ENCODE peak calls at places on chromosomes 4 and X, in four cellular contexts. One of them, this sample, is unnamed.

GRCh38 chr4:155676430-155676825 is 9.8 kb downstream of the GUCY1A1 start:
- DNase-seq in heart left ventricle: no peak
- DNase-seq in GM12878: no peak
- DNase-seq in sigmoid colon: no peak
- DNase-seq in this sample: no peak

GRCh38 chr4:93776386-93777080 is 52.0 kb upstream of the ATOH1 start:
- DNase-seq in sigmoid colon: no peak
- DNase-seq in heart left ventricle: no peak
- DNase-seq in GM12878: no peak
- DNase-seq in this sample: no peak

GRCh38 chr4:60134106-60134505 is 1066.0 kb upstream of the ADGRL3 start:
- DNase-seq in GM12878: no peak
- DNase-seq in heart left ventricle: no peak
- DNase-seq in sigmoid colon: no peak
- DNase-seq in this sample: no peak

GRCh38 chr4:185782523-185782922 is 29.5 kb downstream of the SORBS2 start:
- DNase-seq in GM12878: no peak
- DNase-seq in sigmoid colon: no peak
- DNase-seq in heart left ventricle: no peak
- DNase-seq in this sample: no peak

GRCh38 chr4:20305976-20306375 is 54.3 kb downstream of the SLIT2 start:
- DNase-seq in heart left ventricle: no peak
- DNase-seq in sigmoid colon: no peak
- DNase-seq in GM12878: no peak
- DNase-seq in this sample: no peak

GRCh38 chrX:1462596-1463251 is 10.0 kb upstream of the ASMTL start:
- DNase-seq in sigmoid colon: peak
- DNase-seq in GM12878: no peak
- DNase-seq in heart left ventricle: peak
- DNase-seq in this sample: peak

GRCh38 chr4:153166971-153167501 is 37.2 kb upstream of the TRIM2 start:
- DNase-seq in heart left ventricle: no peak
- DNase-seq in GM12878: no peak
- DNase-seq in sigmoid colon: peak
- DNase-seq in this sample: no peak

GRCh38 chr4:153022233-153022632 is 86.1 kb downstream of the FHDC1 start:
- DNase-seq in GM12878: no peak
- DNase-seq in heart left ventricle: no peak
- DNase-seq in sigmoid colon: no peak
- DNase-seq in this sample: no peak

GRCh38 chr4:1093391-1094335 is 19.7 kb downstream of the RNF212 start:
- DNase-seq in heart left ventricle: no peak
- DNase-seq in sigmoid colon: no peak
- DNase-seq in GM12878: no peak
- DNase-seq in this sample: no peak

GRCh38 chr4:2859514-2859913 is 15.9 kb downstream of the ADD1 start:
- DNase-seq in heart left ventricle: no peak
- DNase-seq in sigmoid colon: no peak
- DNase-seq in GM12878: no peak
- DNase-seq in this sample: no peak

GRCh38 chrX:104419211-104419610 is 146.8 kb upstream of the IL1RAPL2 start:
- DNase-seq in heart left ventricle: no peak
- DNase-seq in sigmoid colon: no peak
- DNase-seq in GM12878: no peak
- DNase-seq in this sample: no peak

GRCh38 chr4:166293551-166293950 is 420.5 kb downstream of the TLL1 start:
- DNase-seq in heart left ventricle: no peak
- DNase-seq in GM12878: no peak
- DNase-seq in sigmoid colon: no peak
- DNase-seq in this sample: no peak

GRCh38 chrX:150487369-150488094 is 80.9 kb upstream of the MTM1 start:
- DNase-seq in sigmoid colon: no peak
- DNase-seq in heart left ventricle: no peak
- DNase-seq in GM12878: no peak
- DNase-seq in this sample: no peak

GRCh38 chrX:18931972-18932371 is 51.9 kb downstream of the PHKA2 start:
- DNase-seq in sigmoid colon: no peak
- DNase-seq in GM12878: no peak
- DNase-seq in heart left ventricle: no peak
- DNase-seq in this sample: no peak

GRCh38 chrX:20313889-20314288 is 47.2 kb upstream of the RPS6KA3 start:
- DNase-seq in heart left ventricle: no peak
- DNase-seq in GM12878: no peak
- DNase-seq in sigmoid colon: no peak
- DNase-seq in this sample: no peak

GRCh38 chr4:80532674-80533333 is 197.3 kb downstream of the CFAP299 start:
- DNase-seq in heart left ventricle: no peak
- DNase-seq in GM12878: no peak
- DNase-seq in sigmoid colon: no peak
- DNase-seq in this sample: no peak

GRCh38 chr4:174266416-174266815 is 17.1 kb downstream of the FBXO8 start:
- DNase-seq in sigmoid colon: no peak
- DNase-seq in GM12878: no peak
- DNase-seq in heart left ventricle: no peak
- DNase-seq in this sample: no peak

GRCh38 chrX:110310000-110310790 is 7.7 kb downstream of the AMMECR1 start:
- DNase-seq in GM12878: no peak
- DNase-seq in sigmoid colon: no peak
- DNase-seq in heart left ventricle: no peak
- DNase-seq in this sample: no peak

GRCh38 chr4:138367942-138368341 is 125.8 kb upstream of the SLC7A11 start:
- DNase-seq in sigmoid colon: no peak
- DNase-seq in GM12878: no peak
- DNase-seq in heart left ventricle: no peak
- DNase-seq in this sample: no peak

GRCh38 chr4:189001283-189001970 is 862.2 kb downstream of the TRIML1 start:
- DNase-seq in sigmoid colon: no peak
- DNase-seq in heart left ventricle: no peak
- DNase-seq in GM12878: no peak
- DNase-seq in this sample: no peak

GRCh38 chrX:13658602-13659001 is 5.7 kb downstream of the TCEANC start:
- DNase-seq in sigmoid colon: no peak
- DNase-seq in heart left ventricle: no peak
- DNase-seq in GM12878: no peak
- DNase-seq in this sample: no peak

GRCh38 chrX:7190157-7190556 is 42.2 kb upstream of the PUDP start:
- DNase-seq in GM12878: no peak
- DNase-seq in sigmoid colon: no peak
- DNase-seq in heart left ventricle: no peak
- DNase-seq in this sample: no peak

GRCh38 chrX:13346646-13347045 is 26.8 kb upstream of the ATXN3L start:
- DNase-seq in heart left ventricle: no peak
- DNase-seq in sigmoid colon: no peak
- DNase-seq in GM12878: no peak
- DNase-seq in this sample: no peak

GRCh38 chrX:40513012-40513411 is 67.8 kb upstream of the ATP6AP2 start:
- DNase-seq in GM12878: no peak
- DNase-seq in heart left ventricle: no peak
- DNase-seq in sigmoid colon: no peak
- DNase-seq in this sample: no peak

GRCh38 chr4:69049860-69050259 is 46.4 kb upstream of the UGT2B7 start:
- DNase-seq in GM12878: no peak
- DNase-seq in sigmoid colon: no peak
- DNase-seq in heart left ventricle: no peak
- DNase-seq in this sample: no peak

GRCh38 chr4:109921384-109921808 is 8.7 kb downstream of the EGF start:
- DNase-seq in sigmoid colon: no peak
- DNase-seq in GM12878: no peak
- DNase-seq in heart left ventricle: no peak
- DNase-seq in this sample: no peak

GRCh38 chr4:47849466-47849865 is 11.6 kb upstream of the CORIN start:
- DNase-seq in sigmoid colon: no peak
- DNase-seq in GM12878: no peak
- DNase-seq in heart left ventricle: no peak
- DNase-seq in this sample: no peak

GRCh38 chr4:42501624-42502401 is 104.5 kb downstream of the SHISA3 start:
- DNase-seq in heart left ventricle: no peak
- DNase-seq in GM12878: no peak
- DNase-seq in sigmoid colon: no peak
- DNase-seq in this sample: no peak

GRCh38 chr4:67762091-67762490 is 7.9 kb upstream of the GNRHR start:
- DNase-seq in sigmoid colon: no peak
- DNase-seq in GM12878: peak
- DNase-seq in heart left ventricle: no peak
- DNase-seq in this sample: peak

GRCh38 chr4:98557497-98557896 is 100.9 kb downstream of the TSPAN5 start:
- DNase-seq in sigmoid colon: no peak
- DNase-seq in heart left ventricle: no peak
- DNase-seq in GM12878: no peak
- DNase-seq in this sample: no peak

GRCh38 chr4:186946682-186947294 is 223.1 kb upstream of the FAT1 start:
- DNase-seq in sigmoid colon: no peak
- DNase-seq in heart left ventricle: no peak
- DNase-seq in GM12878: no peak
- DNase-seq in this sample: no peak

GRCh38 chr4:157045507-157046127 is 30.3 kb upstream of the GLRB start:
- DNase-seq in GM12878: no peak
- DNase-seq in sigmoid colon: peak
- DNase-seq in heart left ventricle: no peak
- DNase-seq in this sample: no peak

GRCh38 chrX:154056739-154057367 is 37.2 kb upstream of the IRAK1 start:
- DNase-seq in sigmoid colon: no peak
- DNase-seq in heart left ventricle: no peak
- DNase-seq in GM12878: no peak
- DNase-seq in this sample: peak

GRCh38 chrX:132957211-132958085 is 981 bp downstream of the HS6ST2 start:
- DNase-seq in GM12878: no peak
- DNase-seq in sigmoid colon: no peak
- DNase-seq in heart left ventricle: no peak
- DNase-seq in this sample: no peak

GRCh38 chr4:147714575-147715401 is 17.1 kb upstream of the ARHGAP10 start:
- DNase-seq in heart left ventricle: no peak
- DNase-seq in sigmoid colon: peak
- DNase-seq in GM12878: no peak
- DNase-seq in this sample: no peak
- H3K27ac ChIP-seq in heart left ventricle: no peak
- H3K27ac ChIP-seq in sigmoid colon: no peak
- H3K27ac ChIP-seq in GM12878: no peak
- H3K27ac ChIP-seq in this sample: no peak

GRCh38 chr4:184439386-184439785 is 35.0 kb downstream of the IRF2 start:
- DNase-seq in sigmoid colon: no peak
- DNase-seq in GM12878: no peak
- DNase-seq in heart left ventricle: no peak
- DNase-seq in this sample: no peak

GRCh38 chr4:184443318-184443717 is 31.0 kb downstream of the IRF2 start:
- DNase-seq in GM12878: no peak
- DNase-seq in heart left ventricle: no peak
- DNase-seq in sigmoid colon: no peak
- DNase-seq in this sample: no peak

GRCh38 chr4:184441461-184442392 is 32.6 kb downstream of the IRF2 start:
- DNase-seq in heart left ventricle: no peak
- DNase-seq in GM12878: no peak
- DNase-seq in sigmoid colon: no peak
- DNase-seq in this sample: no peak

GRCh38 chr4:184439856-184440592 is 34.3 kb downstream of the IRF2 start:
- DNase-seq in heart left ventricle: no peak
- DNase-seq in sigmoid colon: no peak
- DNase-seq in GM12878: no peak
- DNase-seq in this sample: no peak

GRCh38 chr4:184440593-184441358 is 33.6 kb downstream of the IRF2 start:
- DNase-seq in GM12878: no peak
- DNase-seq in heart left ventricle: no peak
- DNase-seq in sigmoid colon: no peak
- DNase-seq in this sample: no peak
- H3K27ac ChIP-seq in GM12878: no peak
- H3K27ac ChIP-seq in heart left ventricle: no peak
- H3K27ac ChIP-seq in sigmoid colon: no peak
- H3K27ac ChIP-seq in this sample: no peak

GRCh38 chr4:140189846-140190245 is 35.9 kb upstream of the MAML3 start:
- DNase-seq in sigmoid colon: no peak
- DNase-seq in GM12878: no peak
- DNase-seq in heart left ventricle: no peak
- DNase-seq in this sample: no peak

GRCh38 chr4:140187316-140187695 is 33.3 kb upstream of the MAML3 start:
- DNase-seq in sigmoid colon: no peak
- DNase-seq in heart left ventricle: no peak
- DNase-seq in GM12878: no peak
- DNase-seq in this sample: no peak

GRCh38 chr4:140186651-140187315 is 32.8 kb upstream of the MAML3 start:
- DNase-seq in GM12878: no peak
- DNase-seq in sigmoid colon: peak
- DNase-seq in heart left ventricle: no peak
- DNase-seq in this sample: no peak

GRCh38 chr4:140185725-140186124 is 31.7 kb upstream of the MAML3 start:
- DNase-seq in sigmoid colon: no peak
- DNase-seq in heart left ventricle: no peak
- DNase-seq in GM12878: no peak
- DNase-seq in this sample: no peak

GRCh38 chr4:140188975-140189374 is 35.0 kb upstream of the MAML3 start:
- DNase-seq in heart left ventricle: no peak
- DNase-seq in GM12878: no peak
- DNase-seq in sigmoid colon: peak
- DNase-seq in this sample: no peak
- H3K27ac ChIP-seq in heart left ventricle: no peak
- H3K27ac ChIP-seq in GM12878: no peak
- H3K27ac ChIP-seq in sigmoid colon: no peak
- H3K27ac ChIP-seq in this sample: no peak

GRCh38 chrX:114178126-114178525 is 405.8 kb upstream of the HTR2C start:
- DNase-seq in sigmoid colon: no peak
- DNase-seq in GM12878: no peak
- DNase-seq in heart left ventricle: no peak
- DNase-seq in this sample: no peak
- H3K27ac ChIP-seq in sigmoid colon: no peak
- H3K27ac ChIP-seq in GM12878: no peak
- H3K27ac ChIP-seq in heart left ventricle: no peak
- H3K27ac ChIP-seq in this sample: no peak

DNA sequence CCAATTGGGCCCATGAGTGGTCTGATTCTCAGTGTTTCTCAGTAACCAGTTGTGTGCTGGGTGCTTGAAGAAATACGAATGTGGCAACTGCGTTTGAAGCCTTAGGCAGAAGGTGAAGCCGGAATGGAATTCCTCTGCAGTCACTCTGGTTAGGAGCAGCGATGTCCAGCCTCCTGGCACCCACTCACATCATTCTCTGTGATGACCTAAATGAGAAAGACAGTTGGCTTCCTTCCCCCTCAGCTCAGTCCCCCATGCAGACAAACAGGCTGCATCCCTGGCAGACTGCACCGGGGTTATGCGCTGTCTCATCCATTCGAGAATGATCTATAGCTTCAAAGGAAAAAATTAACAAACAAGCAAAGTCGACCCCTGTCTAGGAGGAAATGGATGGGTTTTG is 170.1 kb upstream of the SCML1 start:
- DNase-seq in GM12878: no peak
- DNase-seq in heart left ventricle: no peak
- DNase-seq in sigmoid colon: peak
- DNase-seq in this sample: no peak
- H3K27ac ChIP-seq in GM12878: no peak
- H3K27ac ChIP-seq in heart left ventricle: peak
- H3K27ac ChIP-seq in sigmoid colon: peak
- H3K27ac ChIP-seq in this sample: no peak